ENCODE peak calls at places on chromosome 1, in eight cellular contexts. R is left ventricle myocardium inferior, P is pancreas, B is epithelial cell of esophagus, A is choroid plexus epithelial cell, X is endothelial cell of umbilical vein, S is astrocyte, M is Calu3. N is an unnamed sample.

GRCh38 chr1:96698332-96698983 is 23.1 kb upstream of the PTBP2 start:
- DNase-seq in R (peak), P (no peak), B (no peak), A (peak), X (no peak), S (peak), M (no peak), N (no peak)

GRCh38 chr1:108742268-108742667 is 4.2 kb upstream of the STXBP3 start:
- DNase-seq in R (no peak), P (no peak), B (no peak), A (no peak), X (no peak), S (no peak), M (no peak), N (no peak)

GRCh38 chr1:109393602-109394233 is 4.0 kb downstream of the SORT1 start:
- DNase-seq in R (no peak), P (no peak), B (no peak), A (no peak), X (no peak), S (no peak), M (no peak), N (no peak)

GRCh38 chr1:26373281-26373680 is 731 bp upstream of the ZNF683 start:
- DNase-seq in R (no peak), P (no peak), B (no peak), A (no peak), X (no peak), S (no peak), M (no peak), N (no peak)

GRCh38 chr1:68958957-68959356 is 462.1 kb upstream of the DEPDC1 start:
- DNase-seq in R (no peak), P (no peak), B (peak), A (no peak), X (no peak), S (no peak), M (no peak), N (no peak)

GRCh38 chr1:34916104-34916503 is 13.3 kb downstream of the DLGAP3 start:
- DNase-seq in R (no peak), P (no peak), B (no peak), A (no peak), X (no peak), S (no peak), M (no peak), N (no peak)

GRCh38 chr1:239056940-239057339 is 329.4 kb upstream of the CHRM3 start:
- DNase-seq in R (no peak), P (no peak), B (no peak), A (no peak), X (no peak), S (no peak), M (no peak), N (no peak)

GRCh38 chr1:24057171-24057570 is 54.8 kb downstream of the MYOM3 start:
- DNase-seq in R (no peak), P (no peak), B (no peak), A (no peak), X (no peak), S (no peak), M (no peak), N (no peak)

GRCh38 chr1:46705408-46705807 is 13.5 kb downstream of the EFCAB14 start:
- DNase-seq in R (no peak), P (no peak), B (peak), A (no peak), X (no peak), S (no peak), M (no peak), N (no peak)

GRCh38 chr1:112840631-112841624 is 115.1 kb downstream of the SLC16A1 start:
- DNase-seq in R (no peak), P (no peak), B (no peak), A (no peak), X (peak), S (no peak), M (no peak), N (no peak)

GRCh38 chr1:34113887-34114286 is 51.1 kb downstream of the CSMD2 start:
- DNase-seq in R (no peak), P (no peak), B (peak), A (peak), X (no peak), S (no peak), M (peak), N (no peak)

GRCh38 chr1:87956072-87956471 is 627.4 kb downstream of the LMO4 start:
- DNase-seq in R (peak), P (no peak), B (peak), A (peak), X (peak), S (peak), M (peak), N (no peak)

GRCh38 chr1:1200876-1201810 is 5.2 kb downstream of the TNFRSF18 start:
- DNase-seq in R (peak), P (no peak), B (peak), A (peak), X (peak), S (peak), M (peak), N (peak)

GRCh38 chr1:212964102-212964501 is 13.8 kb downstream of the VASH2 start:
- DNase-seq in R (no peak), P (no peak), B (no peak), A (no peak), X (no peak), S (no peak), M (no peak), N (no peak)

GRCh38 chr1:219317762-219318353 is 144.2 kb downstream of the LYPLAL1 start:
- DNase-seq in R (no peak), P (peak), B (no peak), A (peak), X (peak), S (no peak), M (peak), N (no peak)

GRCh38 chr1:161100534-161100933 is 2.4 kb downstream of the KLHDC9 start:
- DNase-seq in R (no peak), P (no peak), B (no peak), A (no peak), X (no peak), S (no peak), M (no peak), N (no peak)

GRCh38 chr1:43495204-43495603 is 35.5 kb upstream of the PTPRF start:
- DNase-seq in R (no peak), P (no peak), B (no peak), A (no peak), X (no peak), S (no peak), M (no peak), N (no peak)

GRCh38 chr1:82388679-82389078 is 587.9 kb downstream of the ADGRL2 start:
- DNase-seq in R (no peak), P (no peak), B (peak), A (peak), X (peak), S (peak), M (peak), N (no peak)

GRCh38 chr1:227910506-227910905 is 37.2 kb downstream of the WNT9A start:
- DNase-seq in R (no peak), P (no peak), B (no peak), A (no peak), X (no peak), S (no peak), M (no peak), N (no peak)

GRCh38 chr1:22709891-22710687 is 550 bp upstream of the EPHB2 start:
- DNase-seq in R (peak), P (peak), B (peak), A (peak), X (peak), S (peak), M (peak), N (no peak)

GRCh38 chr1:108154323-108154722 is 45.8 kb downstream of the SLC25A24 start:
- DNase-seq in R (no peak), P (no peak), B (peak), A (no peak), X (no peak), S (peak), M (no peak), N (no peak)

GRCh38 chr1:212699104-212699838 is 369 bp downstream of the BATF3 start:
- DNase-seq in R (peak), P (peak), B (peak), A (peak), X (peak), S (no peak), M (peak), N (peak)

GRCh38 chr1:235124665-235125064 is 4.0 kb downstream of the TOMM20 start:
- DNase-seq in R (no peak), P (no peak), B (no peak), A (no peak), X (no peak), S (no peak), M (no peak), N (no peak)

GRCh38 chr1:92476071-92476607 is 10.6 kb downstream of the GFI1 start:
- DNase-seq in R (no peak), P (no peak), B (no peak), A (no peak), X (no peak), S (no peak), M (no peak), N (no peak)

GRCh38 chr1:32031578-32032286 is 18.1 kb downstream of the KHDRBS1 start:
- DNase-seq in R (no peak), P (no peak), B (peak), A (peak), X (peak), S (peak), M (no peak), N (no peak)

GRCh38 chr1:26829214-26829911 is 2.9 kb downstream of the ZDHHC18 start:
- DNase-seq in R (no peak), P (no peak), B (no peak), A (no peak), X (no peak), S (no peak), M (no peak), N (no peak)

GRCh38 chr1:113812661-113813135 is 422 bp upstream of the RSBN1 start:
- DNase-seq in R (no peak), P (no peak), B (no peak), A (peak), X (no peak), S (no peak), M (no peak), N (no peak)

GRCh38 chr1:45306319-45306718 is 20.4 kb upstream of the HPDL start:
- DNase-seq in R (no peak), P (no peak), B (peak), A (peak), X (peak), S (no peak), M (no peak), N (peak)

GRCh38 chr1:23224721-23225648 is 7.7 kb upstream of the HTR1D start:
- DNase-seq in R (peak), P (no peak), B (peak), A (peak), X (peak), S (peak), M (no peak), N (no peak)

GRCh38 chr1:162200096-162200847 is 130.8 kb downstream of the NOS1AP start:
- DNase-seq in R (no peak), P (no peak), B (no peak), A (no peak), X (no peak), S (peak), M (no peak), N (no peak)

GRCh38 chr1:4214826-4215225 is 314.8 kb upstream of the C1orf174 start:
- DNase-seq in R (no peak), P (no peak), B (no peak), A (no peak), X (no peak), S (no peak), M (no peak), N (no peak)

GRCh38 chr1:182674346-182675246 is 9.8 kb downstream of the RGS8 start:
- DNase-seq in R (no peak), P (no peak), B (no peak), A (peak), X (no peak), S (peak), M (no peak), N (no peak)

GRCh38 chr1:201327687-201328240 is 44.5 kb downstream of the PKP1 start:
- DNase-seq in R (no peak), P (no peak), B (peak), A (no peak), X (no peak), S (no peak), M (no peak), N (no peak)

GRCh38 chr1:102733491-102734236 is 374.7 kb downstream of the COL11A1 start:
- DNase-seq in R (no peak), P (no peak), B (no peak), A (peak), X (no peak), S (peak), M (no peak), N (no peak)

GRCh38 chr1:102732927-102733326 is 375.4 kb downstream of the COL11A1 start:
- DNase-seq in R (no peak), P (no peak), B (peak), A (peak), X (no peak), S (peak), M (no peak), N (no peak)
- TF ChIP-seq CTCF in R (no peak), P (no peak), B (no peak), A (no peak), X (no peak), S (no peak), M (no peak), N (no peak)

DNA sequence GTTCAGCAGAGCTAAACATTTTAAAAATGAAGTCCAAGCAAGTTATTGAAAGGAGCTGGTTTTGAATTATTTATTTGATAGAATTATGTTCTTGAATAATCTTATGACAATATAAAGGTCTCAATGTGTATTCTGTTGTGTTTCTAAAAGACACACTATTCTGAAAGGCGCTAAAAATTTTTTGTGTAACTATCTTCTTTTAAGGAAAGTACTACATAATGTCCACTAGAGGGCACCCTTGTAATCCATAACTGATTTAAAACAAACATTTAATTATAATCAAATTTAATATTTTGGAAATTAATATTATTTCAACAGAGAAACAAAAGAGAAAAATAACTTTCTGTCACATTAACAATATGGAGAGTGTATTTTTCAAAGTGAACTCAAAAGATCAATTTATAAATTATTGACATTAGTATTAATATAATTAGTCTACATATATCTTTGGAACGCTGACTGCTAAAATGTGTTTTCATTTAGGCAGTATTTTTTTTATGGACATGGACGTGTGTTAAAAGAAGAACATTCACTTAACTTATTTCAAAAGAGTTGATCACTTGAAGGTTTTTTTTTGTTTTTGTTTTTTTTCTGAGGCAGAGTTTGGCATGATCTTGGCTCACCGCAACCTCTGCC is 248.4 kb downstream of the DENND1B start:
- DNase-seq in R (no peak), P (no peak), B (peak), A (peak), X (peak), S (peak), M (no peak), N (no peak)
- TF ChIP-seq CTCF in R (peak), P (peak), B (peak), A (peak), X (peak), S (peak), M (peak), N (peak)

GRCh38 chr1:203401151-203401550 is 50.2 kb upstream of the FMOD start:
- DNase-seq in R (no peak), P (no peak), B (no peak), A (no peak), X (no peak), S (no peak), M (no peak), N (no peak)

GRCh38 chr1:203395746-203396145 is 44.8 kb upstream of the FMOD start:
- DNase-seq in R (no peak), P (no peak), B (no peak), A (peak), X (no peak), S (no peak), M (no peak), N (no peak)

GRCh38 chr1:203396595-203397194 is 45.8 kb upstream of the FMOD start:
- DNase-seq in R (no peak), P (no peak), B (no peak), A (no peak), X (no peak), S (no peak), M (no peak), N (no peak)
- TF ChIP-seq CTCF in R (no peak), P (no peak), B (no peak), A (no peak), X (no peak), S (no peak), M (no peak), N (no peak)

GRCh38 chr1:151892190-151892589 is 17.1 kb downstream of the THEM4 start:
- DNase-seq in R (no peak), P (no peak), B (no peak), A (peak), X (no peak), S (peak), M (no peak), N (no peak)

GRCh38 chr1:151887028-151887427 is 22.3 kb downstream of the THEM4 start:
- DNase-seq in R (no peak), P (no peak), B (peak), A (peak), X (peak), S (peak), M (peak), N (no peak)

GRCh38 chr1:151891515-151891914 is 17.8 kb downstream of the THEM4 start:
- DNase-seq in R (no peak), P (no peak), B (no peak), A (no peak), X (peak), S (no peak), M (no peak), N (no peak)

GRCh38 chr1:151885479-151885878 is 23.8 kb downstream of the THEM4 start:
- DNase-seq in R (no peak), P (no peak), B (peak), A (no peak), X (no peak), S (no peak), M (no peak), N (no peak)

GRCh38 chr1:151888972-151889570 is 20.2 kb downstream of the THEM4 start:
- DNase-seq in R (no peak), P (no peak), B (peak), A (peak), X (peak), S (no peak), M (no peak), N (no peak)
- TF ChIP-seq CTCF in R (peak), P (no peak), B (peak), A (peak), X (peak), S (peak), M (peak), N (no peak)

GRCh38 chr1:175824079-175824478 is 80.7 kb upstream of the TNR start:
- DNase-seq in R (no peak), P (peak), B (no peak), A (no peak), X (peak), S (no peak), M (no peak), N (no peak)
- TF ChIP-seq CTCF in R (peak), P (no peak), B (no peak), A (peak), X (peak), S (no peak), M (no peak), N (no peak)

GRCh38 chr1:236560213-236560771 is 36.5 kb downstream of the LGALS8 start:
- DNase-seq in R (no peak), P (no peak), B (no peak), A (no peak), X (no peak), S (no peak), M (no peak), N (no peak)
- TF ChIP-seq CTCF in R (no peak), P (no peak), B (no peak), A (peak), X (peak), S (no peak), M (no peak), N (no peak)

DNA sequence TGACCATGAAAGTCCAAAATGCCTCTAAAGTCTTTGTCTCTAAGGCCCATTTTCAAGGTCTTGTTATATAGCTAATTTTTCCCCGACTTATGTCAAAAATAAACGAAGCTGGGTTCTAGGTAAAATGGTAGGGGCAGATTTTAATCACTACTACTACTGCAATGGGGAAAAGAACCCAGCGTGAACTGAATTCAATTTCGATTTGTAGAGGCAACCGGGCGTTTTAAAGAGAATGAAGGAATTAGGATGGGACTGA is 536 bp upstream of the EXO1 start:
- DNase-seq in R (no peak), P (no peak), B (no peak), A (no peak), X (no peak), S (no peak), M (no peak), N (no peak)
- TF ChIP-seq CTCF in R (no peak), P (no peak), B (no peak), A (no peak), X (no peak), S (no peak), M (no peak), N (no peak)

GRCh38 chr1:51936531-51936930 is 54.0 kb downstream of the RAB3B start:
- DNase-seq in R (no peak), P (no peak), B (peak), A (peak), X (no peak), S (no peak), M (no peak), N (no peak)
- TF ChIP-seq CTCF in R (no peak), P (no peak), B (peak), A (peak), X (no peak), S (no peak), M (no peak), N (no peak)

GRCh38 chr1:172041689-172042088 is 200.4 kb downstream of the DNM3 start:
- DNase-seq in R (no peak), P (no peak), B (peak), A (peak), X (peak), S (peak), M (no peak), N (no peak)
- TF ChIP-seq CTCF in R (peak), P (no peak), B (peak), A (no peak), X (peak), S (peak), M (no peak), N (no peak)